ENCODE peak calls at places on chromosomes 5 and 9, in nine cellular contexts. V is brain microvascular endothelial cell; B is activated CD8-positive, alpha-beta memory T cell treated with anti-CD3 and anti-CD28 coated beads for 4 hours; W is NCI-H1092 treated with DMSO at 0.1 percent for 48 hours; C is thoracic aorta; A is GM23248; Q is right atrium auricular region; M is EH; P is retinal pigment epithelial cell. I is an unnamed sample.

GRCh38 chr9:33379666-33380389 is 22.5 kb downstream of the AQP7 start:
- DNase-seq in V (no peak), B (no peak), W (no peak), C (no peak), A (no peak), Q (no peak), M (no peak), P (no peak), I (no peak)

GRCh38 chr9:97501972-97502221 is 431 bp downstream of the TMOD1 start:
- DNase-seq in V (no peak), B (no peak), W (peak), C (no peak), A (no peak), Q (no peak), M (no peak), P (no peak), I (no peak)

GRCh38 chr9:4097490-4097889 is 202.4 kb downstream of the GLIS3 start:
- DNase-seq in V (no peak), B (no peak), W (no peak), C (no peak), A (peak), Q (no peak), M (peak), P (no peak), I (no peak)

GRCh38 chr9:87179556-87180340 is 232.4 kb upstream of the GAS1 start:
- DNase-seq in V (peak), B (no peak), W (no peak), C (no peak), A (peak), Q (no peak), M (peak), P (no peak), I (no peak)

GRCh38 chr5:65062684-65063083 is 294.0 kb downstream of the CWC27 start:
- DNase-seq in V (peak), B (no peak), W (no peak), C (peak), A (peak), Q (peak), M (peak), P (peak), I (no peak)

GRCh38 chr9:96062854-96063253 is 187.4 kb downstream of the ERCC6L2 start:
- DNase-seq in V (no peak), B (no peak), W (no peak), C (no peak), A (no peak), Q (no peak), M (no peak), P (no peak), I (no peak)

GRCh38 chr9:96514108-96514824 is 64.3 kb downstream of the HABP4 start:
- DNase-seq in V (peak), B (no peak), W (no peak), C (no peak), A (peak), Q (no peak), M (peak), P (no peak), I (no peak)

GRCh38 chr5:34525761-34526160 is 130.4 kb upstream of the RAI14 start:
- DNase-seq in V (no peak), B (no peak), W (no peak), C (no peak), A (no peak), Q (no peak), M (no peak), P (no peak), I (no peak)

GRCh38 chr9:87445646-87446045 is 52.0 kb upstream of the DAPK1 start:
- DNase-seq in V (peak), B (no peak), W (no peak), C (no peak), A (peak), Q (peak), M (peak), P (no peak), I (peak)

GRCh38 chr9:26687421-26687820 is 205.2 kb downstream of the CAAP1 start:
- DNase-seq in V (no peak), B (no peak), W (no peak), C (no peak), A (no peak), Q (no peak), M (no peak), P (no peak), I (no peak)

GRCh38 chr5:16013334-16014065 is 166.1 kb downstream of the MARCHF11 start:
- DNase-seq in V (no peak), B (no peak), W (no peak), C (no peak), A (peak), Q (no peak), M (peak), P (peak), I (no peak)

GRCh38 chr9:99399476-99399875 is 177.4 kb downstream of the SEC61B start:
- DNase-seq in V (no peak), B (no peak), W (no peak), C (no peak), A (no peak), Q (no peak), M (no peak), P (no peak), I (no peak)

GRCh38 chr5:60339691-60340191 is 360.2 kb downstream of the DEPDC1B start:
- DNase-seq in V (no peak), B (no peak), W (no peak), C (no peak), A (peak), Q (no peak), M (no peak), P (no peak), I (no peak)

GRCh38 chr5:75551471-75551870 is 39.8 kb downstream of the POLK start:
- DNase-seq in V (peak), B (no peak), W (no peak), C (no peak), A (peak), Q (no peak), M (peak), P (no peak), I (no peak)

GRCh38 chr5:133065482-133065881 is 13.7 kb downstream of the HSPA4 start:
- DNase-seq in V (no peak), B (no peak), W (no peak), C (no peak), A (no peak), Q (no peak), M (no peak), P (no peak), I (no peak)

GRCh38 chr9:135547756-135548736 is 2.1 kb downstream of the OBP2A start:
- DNase-seq in V (no peak), B (no peak), W (no peak), C (no peak), A (no peak), Q (no peak), M (no peak), P (no peak), I (no peak)

GRCh38 chr5:537098-537497 is 12.8 kb upstream of the SLC9A3 start:
- DNase-seq in V (no peak), B (no peak), W (no peak), C (no peak), A (no peak), Q (no peak), M (no peak), P (no peak), I (no peak)

GRCh38 chr5:1649554-1649953 is 125.8 kb upstream of the LPCAT1 start:
- DNase-seq in V (no peak), B (no peak), W (no peak), C (no peak), A (no peak), Q (no peak), M (no peak), P (no peak), I (no peak)